ENCODE peak calls at places on chromosomes 13 and 19, in nine cellular contexts. One of them, this sample, is unnamed.

GRCh38 chr19:8085606-8086464 is 33.3 kb downstream of the CCL25 start:
- ATAC-seq in left colon: peak; percentile 85
- ATAC-seq in activated CD8-positive, alpha-beta memory T cell treated with anti-CD3 and anti-CD28 coated beads, Interleukin-2, amount 10 ng/mL, durations not matched to agents 7 days and 5 days: no peak
- ATAC-seq in sciatic nerve: no peak
- ATAC-seq in Right ventricle myocardium superior: no peak
- ATAC-seq in lower lobe of right lung: peak; percentile 61
- ATAC-seq in foreskin keratinocyte: no peak
- ATAC-seq in activated CD8-positive, alpha-beta T cell treated with anti-CD3 and anti-CD28 coated beads for 36 hours: no peak
- ATAC-seq in activated T-helper 17 cell treated with anti-CD3 and anti-CD28 coated beads, Interleukin-2, amount 50 U/mL, for 72 hours: no peak
- ATAC-seq in this sample: peak; percentile 26

GRCh38 chr13:43196171-43196611 is 172.8 kb downstream of the DNAJC15 start:
- ATAC-seq in left colon: no peak
- ATAC-seq in activated CD8-positive, alpha-beta memory T cell treated with anti-CD3 and anti-CD28 coated beads, Interleukin-2, amount 10 ng/mL, durations not matched to agents 7 days and 5 days: no peak
- ATAC-seq in sciatic nerve: peak; percentile 28
- ATAC-seq in Right ventricle myocardium superior: peak; percentile 88
- ATAC-seq in lower lobe of right lung: no peak
- ATAC-seq in foreskin keratinocyte: no peak
- ATAC-seq in activated CD8-positive, alpha-beta T cell treated with anti-CD3 and anti-CD28 coated beads for 36 hours: no peak
- ATAC-seq in activated T-helper 17 cell treated with anti-CD3 and anti-CD28 coated beads, Interleukin-2, amount 50 U/mL, for 72 hours: no peak
- ATAC-seq in this sample: no peak

GRCh38 chr19:51224163-51224641 is 678 bp upstream of the CD33 start:
- ATAC-seq in left colon: no peak
- ATAC-seq in activated CD8-positive, alpha-beta memory T cell treated with anti-CD3 and anti-CD28 coated beads, Interleukin-2, amount 10 ng/mL, durations not matched to agents 7 days and 5 days: no peak
- ATAC-seq in sciatic nerve: no peak
- ATAC-seq in Right ventricle myocardium superior: no peak
- ATAC-seq in lower lobe of right lung: no peak
- ATAC-seq in foreskin keratinocyte: no peak
- ATAC-seq in activated CD8-positive, alpha-beta T cell treated with anti-CD3 and anti-CD28 coated beads for 36 hours: no peak
- ATAC-seq in activated T-helper 17 cell treated with anti-CD3 and anti-CD28 coated beads, Interleukin-2, amount 50 U/mL, for 72 hours: no peak
- ATAC-seq in this sample: no peak

GRCh38 chr19:54418030-54418929 is 3.0 kb downstream of the TTYH1 start:
- ATAC-seq in left colon: no peak
- ATAC-seq in activated CD8-positive, alpha-beta memory T cell treated with anti-CD3 and anti-CD28 coated beads, Interleukin-2, amount 10 ng/mL, durations not matched to agents 7 days and 5 days: peak; percentile 79
- ATAC-seq in sciatic nerve: no peak
- ATAC-seq in Right ventricle myocardium superior: no peak
- ATAC-seq in lower lobe of right lung: no peak
- ATAC-seq in foreskin keratinocyte: peak; percentile 13
- ATAC-seq in activated CD8-positive, alpha-beta T cell treated with anti-CD3 and anti-CD28 coated beads for 36 hours: peak; percentile 66
- ATAC-seq in activated T-helper 17 cell treated with anti-CD3 and anti-CD28 coated beads, Interleukin-2, amount 50 U/mL, for 72 hours: peak; percentile 72
- ATAC-seq in this sample: no peak

GRCh38 chr19:55493650-55494171 is 5.5 kb downstream of the SSC5D start:
- ATAC-seq in left colon: no peak
- ATAC-seq in activated CD8-positive, alpha-beta memory T cell treated with anti-CD3 and anti-CD28 coated beads, Interleukin-2, amount 10 ng/mL, durations not matched to agents 7 days and 5 days: no peak
- ATAC-seq in sciatic nerve: peak; percentile 10
- ATAC-seq in Right ventricle myocardium superior: peak; percentile 2
- ATAC-seq in lower lobe of right lung: peak; percentile 5
- ATAC-seq in foreskin keratinocyte: no peak
- ATAC-seq in activated CD8-positive, alpha-beta T cell treated with anti-CD3 and anti-CD28 coated beads for 36 hours: no peak
- ATAC-seq in activated T-helper 17 cell treated with anti-CD3 and anti-CD28 coated beads, Interleukin-2, amount 50 U/mL, for 72 hours: no peak
- ATAC-seq in this sample: no peak

GRCh38 chr13:110263906-110264305 is 43.1 kb downstream of the COL4A1 start:
- ATAC-seq in left colon: peak; percentile 93
- ATAC-seq in activated CD8-positive, alpha-beta memory T cell treated with anti-CD3 and anti-CD28 coated beads, Interleukin-2, amount 10 ng/mL, durations not matched to agents 7 days and 5 days: no peak
- ATAC-seq in sciatic nerve: peak; percentile 88
- ATAC-seq in Right ventricle myocardium superior: peak; percentile 73
- ATAC-seq in lower lobe of right lung: peak; percentile 41
- ATAC-seq in foreskin keratinocyte: no peak
- ATAC-seq in activated CD8-positive, alpha-beta T cell treated with anti-CD3 and anti-CD28 coated beads for 36 hours: no peak
- ATAC-seq in activated T-helper 17 cell treated with anti-CD3 and anti-CD28 coated beads, Interleukin-2, amount 50 U/mL, for 72 hours: no peak
- ATAC-seq in this sample: no peak

GRCh38 chr13:27663947-27664346 is 42.3 kb downstream of the POLR1D start:
- ATAC-seq in left colon: no peak
- ATAC-seq in activated CD8-positive, alpha-beta memory T cell treated with anti-CD3 and anti-CD28 coated beads, Interleukin-2, amount 10 ng/mL, durations not matched to agents 7 days and 5 days: no peak
- ATAC-seq in sciatic nerve: no peak
- ATAC-seq in Right ventricle myocardium superior: peak; percentile 59
- ATAC-seq in lower lobe of right lung: no peak
- ATAC-seq in foreskin keratinocyte: peak; percentile 65
- ATAC-seq in activated CD8-positive, alpha-beta T cell treated with anti-CD3 and anti-CD28 coated beads for 36 hours: no peak
- ATAC-seq in activated T-helper 17 cell treated with anti-CD3 and anti-CD28 coated beads, Interleukin-2, amount 50 U/mL, for 72 hours: no peak
- ATAC-seq in this sample: no peak

GRCh38 chr19:3058821-3059314 is 3.4 kb downstream of the TLE5 start:
- ATAC-seq in left colon: no peak
- ATAC-seq in activated CD8-positive, alpha-beta memory T cell treated with anti-CD3 and anti-CD28 coated beads, Interleukin-2, amount 10 ng/mL, durations not matched to agents 7 days and 5 days: no peak
- ATAC-seq in sciatic nerve: no peak
- ATAC-seq in Right ventricle myocardium superior: no peak
- ATAC-seq in lower lobe of right lung: no peak
- ATAC-seq in foreskin keratinocyte: no peak
- ATAC-seq in activated CD8-positive, alpha-beta T cell treated with anti-CD3 and anti-CD28 coated beads for 36 hours: no peak
- ATAC-seq in activated T-helper 17 cell treated with anti-CD3 and anti-CD28 coated beads, Interleukin-2, amount 50 U/mL, for 72 hours: no peak
- ATAC-seq in this sample: no peak

GRCh38 chr19:47760632-47760999 is 15.3 kb downstream of the NOP53 start:
- ATAC-seq in left colon: no peak
- ATAC-seq in activated CD8-positive, alpha-beta memory T cell treated with anti-CD3 and anti-CD28 coated beads, Interleukin-2, amount 10 ng/mL, durations not matched to agents 7 days and 5 days: no peak
- ATAC-seq in sciatic nerve: no peak
- ATAC-seq in Right ventricle myocardium superior: no peak
- ATAC-seq in lower lobe of right lung: no peak
- ATAC-seq in foreskin keratinocyte: no peak
- ATAC-seq in activated CD8-positive, alpha-beta T cell treated with anti-CD3 and anti-CD28 coated beads for 36 hours: no peak
- ATAC-seq in activated T-helper 17 cell treated with anti-CD3 and anti-CD28 coated beads, Interleukin-2, amount 50 U/mL, for 72 hours: no peak
- ATAC-seq in this sample: no peak

GRCh38 chr19:47226426-47227346 is 4.3 kb downstream of the BBC3 start:
- ATAC-seq in left colon: peak; percentile 65
- ATAC-seq in activated CD8-positive, alpha-beta memory T cell treated with anti-CD3 and anti-CD28 coated beads, Interleukin-2, amount 10 ng/mL, durations not matched to agents 7 days and 5 days: peak; percentile 7
- ATAC-seq in sciatic nerve: peak; percentile 75
- ATAC-seq in Right ventricle myocardium superior: peak; percentile 79
- ATAC-seq in lower lobe of right lung: peak; percentile 70
- ATAC-seq in foreskin keratinocyte: no peak
- ATAC-seq in activated CD8-positive, alpha-beta T cell treated with anti-CD3 and anti-CD28 coated beads for 36 hours: peak; percentile 8
- ATAC-seq in activated T-helper 17 cell treated with anti-CD3 and anti-CD28 coated beads, Interleukin-2, amount 50 U/mL, for 72 hours: peak; percentile 35
- ATAC-seq in this sample: peak; percentile 30

GRCh38 chr19:30029721-30030510 is 87.9 kb downstream of the URI1 start:
- ATAC-seq in left colon: no peak
- ATAC-seq in activated CD8-positive, alpha-beta memory T cell treated with anti-CD3 and anti-CD28 coated beads, Interleukin-2, amount 10 ng/mL, durations not matched to agents 7 days and 5 days: peak; percentile 80
- ATAC-seq in sciatic nerve: no peak
- ATAC-seq in Right ventricle myocardium superior: no peak
- ATAC-seq in lower lobe of right lung: no peak
- ATAC-seq in foreskin keratinocyte: peak; percentile 90
- ATAC-seq in activated CD8-positive, alpha-beta T cell treated with anti-CD3 and anti-CD28 coated beads for 36 hours: peak; percentile 83
- ATAC-seq in activated T-helper 17 cell treated with anti-CD3 and anti-CD28 coated beads, Interleukin-2, amount 50 U/mL, for 72 hours: peak; percentile 60
- ATAC-seq in this sample: peak; percentile 57

GRCh38 chr13:33262997-33263396 is 22.6 kb downstream of the STARD13 start:
- ATAC-seq in left colon: no peak
- ATAC-seq in activated CD8-positive, alpha-beta memory T cell treated with anti-CD3 and anti-CD28 coated beads, Interleukin-2, amount 10 ng/mL, durations not matched to agents 7 days and 5 days: no peak
- ATAC-seq in sciatic nerve: no peak
- ATAC-seq in Right ventricle myocardium superior: no peak
- ATAC-seq in lower lobe of right lung: no peak
- ATAC-seq in foreskin keratinocyte: no peak
- ATAC-seq in activated CD8-positive, alpha-beta T cell treated with anti-CD3 and anti-CD28 coated beads for 36 hours: peak; percentile 42
- ATAC-seq in activated T-helper 17 cell treated with anti-CD3 and anti-CD28 coated beads, Interleukin-2, amount 50 U/mL, for 72 hours: no peak
- ATAC-seq in this sample: no peak

GRCh38 chr13:114119196-114119595 is 13.2 kb downstream of the RASA3 start:
- ATAC-seq in left colon: no peak
- ATAC-seq in activated CD8-positive, alpha-beta memory T cell treated with anti-CD3 and anti-CD28 coated beads, Interleukin-2, amount 10 ng/mL, durations not matched to agents 7 days and 5 days: no peak
- ATAC-seq in sciatic nerve: peak; percentile 84
- ATAC-seq in Right ventricle myocardium superior: peak; percentile 69
- ATAC-seq in lower lobe of right lung: peak; percentile 70
- ATAC-seq in foreskin keratinocyte: peak; percentile 54
- ATAC-seq in activated CD8-positive, alpha-beta T cell treated with anti-CD3 and anti-CD28 coated beads for 36 hours: no peak
- ATAC-seq in activated T-helper 17 cell treated with anti-CD3 and anti-CD28 coated beads, Interleukin-2, amount 50 U/mL, for 72 hours: no peak
- ATAC-seq in this sample: no peak

GRCh38 chr19:32168111-32168510 is 177.3 kb upstream of the ZNF507 start:
- ATAC-seq in left colon: no peak
- ATAC-seq in activated CD8-positive, alpha-beta memory T cell treated with anti-CD3 and anti-CD28 coated beads, Interleukin-2, amount 10 ng/mL, durations not matched to agents 7 days and 5 days: no peak
- ATAC-seq in sciatic nerve: no peak
- ATAC-seq in Right ventricle myocardium superior: no peak
- ATAC-seq in lower lobe of right lung: no peak
- ATAC-seq in foreskin keratinocyte: no peak
- ATAC-seq in activated CD8-positive, alpha-beta T cell treated with anti-CD3 and anti-CD28 coated beads for 36 hours: no peak
- ATAC-seq in activated T-helper 17 cell treated with anti-CD3 and anti-CD28 coated beads, Interleukin-2, amount 50 U/mL, for 72 hours: no peak
- ATAC-seq in this sample: no peak

GRCh38 chr19:48754950-48755645 is at the start of gene FGF21:
- ATAC-seq in left colon: no peak
- ATAC-seq in activated CD8-positive, alpha-beta memory T cell treated with anti-CD3 and anti-CD28 coated beads, Interleukin-2, amount 10 ng/mL, durations not matched to agents 7 days and 5 days: no peak
- ATAC-seq in sciatic nerve: no peak
- ATAC-seq in Right ventricle myocardium superior: no peak
- ATAC-seq in lower lobe of right lung: no peak
- ATAC-seq in foreskin keratinocyte: no peak
- ATAC-seq in activated CD8-positive, alpha-beta T cell treated with anti-CD3 and anti-CD28 coated beads for 36 hours: no peak
- ATAC-seq in activated T-helper 17 cell treated with anti-CD3 and anti-CD28 coated beads, Interleukin-2, amount 50 U/mL, for 72 hours: no peak
- ATAC-seq in this sample: no peak

GRCh38 chr19:46993622-46994021 is 26.0 kb upstream of the NPAS1 start:
- ATAC-seq in left colon: no peak
- ATAC-seq in activated CD8-positive, alpha-beta memory T cell treated with anti-CD3 and anti-CD28 coated beads, Interleukin-2, amount 10 ng/mL, durations not matched to agents 7 days and 5 days: no peak
- ATAC-seq in sciatic nerve: no peak
- ATAC-seq in Right ventricle myocardium superior: no peak
- ATAC-seq in lower lobe of right lung: no peak
- ATAC-seq in foreskin keratinocyte: no peak
- ATAC-seq in activated CD8-positive, alpha-beta T cell treated with anti-CD3 and anti-CD28 coated beads for 36 hours: no peak
- ATAC-seq in activated T-helper 17 cell treated with anti-CD3 and anti-CD28 coated beads, Interleukin-2, amount 50 U/mL, for 72 hours: no peak
- ATAC-seq in this sample: no peak

GRCh38 chr13:113771709-113772331 is 12.8 kb downstream of the TMEM255B start:
- ATAC-seq in left colon: no peak
- ATAC-seq in activated CD8-positive, alpha-beta memory T cell treated with anti-CD3 and anti-CD28 coated beads, Interleukin-2, amount 10 ng/mL, durations not matched to agents 7 days and 5 days: peak; percentile 53
- ATAC-seq in sciatic nerve: no peak
- ATAC-seq in Right ventricle myocardium superior: no peak
- ATAC-seq in lower lobe of right lung: no peak
- ATAC-seq in foreskin keratinocyte: no peak
- ATAC-seq in activated CD8-positive, alpha-beta T cell treated with anti-CD3 and anti-CD28 coated beads for 36 hours: peak; percentile 77
- ATAC-seq in activated T-helper 17 cell treated with anti-CD3 and anti-CD28 coated beads, Interleukin-2, amount 50 U/mL, for 72 hours: peak; percentile 75
- ATAC-seq in this sample: no peak

GRCh38 chr13:99264053-99264452 is 5.9 kb upstream of the GPR18 start:
- ATAC-seq in left colon: no peak
- ATAC-seq in activated CD8-positive, alpha-beta memory T cell treated with anti-CD3 and anti-CD28 coated beads, Interleukin-2, amount 10 ng/mL, durations not matched to agents 7 days and 5 days: peak; percentile 16
- ATAC-seq in sciatic nerve: no peak
- ATAC-seq in Right ventricle myocardium superior: no peak
- ATAC-seq in lower lobe of right lung: no peak
- ATAC-seq in foreskin keratinocyte: no peak
- ATAC-seq in activated CD8-positive, alpha-beta T cell treated with anti-CD3 and anti-CD28 coated beads for 36 hours: no peak
- ATAC-seq in activated T-helper 17 cell treated with anti-CD3 and anti-CD28 coated beads, Interleukin-2, amount 50 U/mL, for 72 hours: no peak
- ATAC-seq in this sample: no peak

GRCh38 chr13:99347335-99347878 is 40.2 kb upstream of the GPR183 start:
- ATAC-seq in left colon: no peak
- ATAC-seq in activated CD8-positive, alpha-beta memory T cell treated with anti-CD3 and anti-CD28 coated beads, Interleukin-2, amount 10 ng/mL, durations not matched to agents 7 days and 5 days: no peak
- ATAC-seq in sciatic nerve: no peak
- ATAC-seq in Right ventricle myocardium superior: no peak
- ATAC-seq in lower lobe of right lung: no peak
- ATAC-seq in foreskin keratinocyte: no peak
- ATAC-seq in activated CD8-positive, alpha-beta T cell treated with anti-CD3 and anti-CD28 coated beads for 36 hours: no peak
- ATAC-seq in activated T-helper 17 cell treated with anti-CD3 and anti-CD28 coated beads, Interleukin-2, amount 50 U/mL, for 72 hours: no peak
- ATAC-seq in this sample: no peak